ENCODE peak calls at places on chromosomes 1 and 21, in seven cellular contexts. Y, V, P, T, G, X and Z are unnamed samples.

GRCh38 chr1:212353181-212353580 is 61.5 kb downstream of the PACC1 start:
- DNase-seq in X (no peak), T (no peak), G (no peak), V (no peak), Y (no peak), P (no peak), Z (no peak)

GRCh38 chr1:77797991-77798390 is 18.5 kb downstream of the MIGA1 start:
- DNase-seq in Y (no peak), V (no peak), P (no peak), G (no peak), T (no peak), X (no peak), Z (no peak)

GRCh38 chr1:218439541-218440295 is 94.6 kb downstream of the TGFB2 start:
- DNase-seq in X (no peak), G (peak; percentile 25), V (no peak), Y (no peak), T (peak; percentile 21), P (no peak), Z (peak; percentile 39)

GRCh38 chr1:219433471-219434131 is 179.3 kb downstream of the ZC3H11B start:
- DNase-seq in Y (no peak), X (no peak), T (no peak), G (no peak), P (no peak), V (no peak), Z (no peak)

GRCh38 chr21:46532080-46532479 is 72.8 kb downstream of the S100B start:
- DNase-seq in G (no peak), Y (no peak), V (peak; percentile 38), P (no peak), T (no peak), X (no peak), Z (no peak)

GRCh38 chr1:247885011-247885410 is 10.4 kb upstream of the OR2W3 start:
- DNase-seq in V (no peak), P (no peak), G (no peak), T (no peak), Y (no peak), X (no peak), Z (no peak)

GRCh38 chr1:20792177-20792576 is 5.1 kb upstream of the HP1BP3 start:
- DNase-seq in G (no peak), T (no peak), X (no peak), P (no peak), V (no peak), Y (no peak), Z (no peak)

GRCh38 chr1:89953072-89953626 is 41.8 kb upstream of the ZNF326 start:
- DNase-seq in G (peak; percentile 98), T (peak; percentile 34), V (peak; percentile 18), P (no peak), Y (no peak), X (no peak), Z (no peak)

GRCh38 chr1:226424228-226425003 is 16.5 kb upstream of the PARP1 start:
- DNase-seq in P (no peak), Y (peak; percentile 43), X (peak; percentile 61), V (peak; percentile 37), G (peak; percentile 15), T (peak; percentile 56), Z (no peak)